ENCODE peak calls at places on chromosomes 12 and 14, in four cellular contexts. One of them, this sample, is unnamed.

GRCh38 chr14:37501877-37502276 is 93.2 kb downstream of the FOXA1 start:
- DNase-seq in dorsolateral prefrontal cortex: no peak
- DNase-seq in GM23338: no peak
- DNase-seq in WERI-Rb-1: no peak
- DNase-seq in this sample: no peak

GRCh38 chr12:57233357-57234232 is 4.1 kb downstream of the SHMT2 start:
- DNase-seq in dorsolateral prefrontal cortex: no peak
- DNase-seq in GM23338: no peak
- DNase-seq in WERI-Rb-1: no peak
- DNase-seq in this sample: no peak

GRCh38 chr12:2614341-2614740 is 180.4 kb upstream of the FKBP4 start:
- DNase-seq in dorsolateral prefrontal cortex: no peak
- DNase-seq in GM23338: no peak
- DNase-seq in WERI-Rb-1: no peak
- DNase-seq in this sample: no peak

GRCh38 chr12:6437586-6437985 is 7.2 kb upstream of the CD27 start:
- DNase-seq in dorsolateral prefrontal cortex: no peak
- DNase-seq in GM23338: no peak
- DNase-seq in WERI-Rb-1: no peak
- DNase-seq in this sample: no peak

GRCh38 chr14:74324945-74325361 is 22.2 kb upstream of the ABCD4 start:
- DNase-seq in dorsolateral prefrontal cortex: no peak
- DNase-seq in GM23338: peak; percentile 90
- DNase-seq in WERI-Rb-1: no peak
- DNase-seq in this sample: peak; percentile 14

GRCh38 chr14:77709412-77709811 is 1.5 kb downstream of the SLIRP start:
- DNase-seq in dorsolateral prefrontal cortex: no peak
- DNase-seq in GM23338: no peak
- DNase-seq in WERI-Rb-1: no peak
- DNase-seq in this sample: no peak

GRCh38 chr14:74109369-74109768 is 24.6 kb downstream of the LIN52 start:
- DNase-seq in dorsolateral prefrontal cortex: no peak
- DNase-seq in GM23338: no peak
- DNase-seq in WERI-Rb-1: no peak
- DNase-seq in this sample: no peak

GRCh38 chr12:124452576-124453391 is 114.6 kb downstream of the NCOR2 start:
- DNase-seq in dorsolateral prefrontal cortex: no peak
- DNase-seq in GM23338: no peak
- DNase-seq in WERI-Rb-1: no peak
- DNase-seq in this sample: no peak

GRCh38 chr12:124884587-124885438 is 21.1 kb upstream of the SCARB1 start:
- DNase-seq in dorsolateral prefrontal cortex: no peak
- DNase-seq in GM23338: peak; percentile 63
- DNase-seq in WERI-Rb-1: peak; percentile 65
- DNase-seq in this sample: no peak

GRCh38 chr12:122089080-122089479 is 10.5 kb downstream of the MLXIP start:
- DNase-seq in dorsolateral prefrontal cortex: no peak
- DNase-seq in GM23338: no peak
- DNase-seq in WERI-Rb-1: no peak
- DNase-seq in this sample: no peak

GRCh38 chr14:75205586-75205985 is 29.2 kb upstream of the TMED10 start:
- DNase-seq in dorsolateral prefrontal cortex: no peak
- DNase-seq in GM23338: no peak
- DNase-seq in WERI-Rb-1: no peak
- DNase-seq in this sample: no peak

GRCh38 chr12:130009961-130010360 is 106.1 kb upstream of the TMEM132D start:
- DNase-seq in dorsolateral prefrontal cortex: no peak
- DNase-seq in GM23338: no peak
- DNase-seq in WERI-Rb-1: no peak
- DNase-seq in this sample: no peak

GRCh38 chr14:99360774-99361595 is 89.0 kb upstream of the BCL11B start:
- DNase-seq in dorsolateral prefrontal cortex: no peak
- DNase-seq in GM23338: no peak
- DNase-seq in WERI-Rb-1: no peak
- DNase-seq in this sample: no peak

GRCh38 chr12:76866146-76866545 is 12.7 kb downstream of the CSRP2 start:
- DNase-seq in dorsolateral prefrontal cortex: no peak
- DNase-seq in GM23338: peak; percentile 17
- DNase-seq in WERI-Rb-1: peak; percentile 37
- DNase-seq in this sample: no peak

GRCh38 chr14:35688427-35688826 is 120.7 kb downstream of the RALGAPA1 start:
- DNase-seq in dorsolateral prefrontal cortex: no peak
- DNase-seq in GM23338: no peak
- DNase-seq in WERI-Rb-1: no peak
- DNase-seq in this sample: no peak

GRCh38 chr14:21556378-21557083 is 23.3 kb downstream of the OR10G3 start:
- DNase-seq in dorsolateral prefrontal cortex: no peak
- DNase-seq in GM23338: peak; percentile 55
- DNase-seq in WERI-Rb-1: no peak
- DNase-seq in this sample: no peak

GRCh38 chr14:61653507-61653906 is 41.8 kb upstream of the HIF1A start:
- DNase-seq in dorsolateral prefrontal cortex: no peak
- DNase-seq in GM23338: no peak
- DNase-seq in WERI-Rb-1: peak; percentile 41
- DNase-seq in this sample: no peak

GRCh38 chr12:42589465-42590323 is at the start of gene PRICKLE1:
- DNase-seq in dorsolateral prefrontal cortex: no peak
- DNase-seq in GM23338: peak; percentile 67
- DNase-seq in WERI-Rb-1: peak; percentile 39
- DNase-seq in this sample: peak; percentile 48

GRCh38 chr12:111638576-111638975 is 39.5 kb upstream of the ATXN2 start:
- DNase-seq in dorsolateral prefrontal cortex: no peak
- DNase-seq in GM23338: no peak
- DNase-seq in WERI-Rb-1: no peak
- DNase-seq in this sample: no peak

GRCh38 chr14:22097606-22098292 is 424.1 kb upstream of the OR4E1 start:
- DNase-seq in dorsolateral prefrontal cortex: no peak
- DNase-seq in GM23338: no peak
- DNase-seq in WERI-Rb-1: no peak
- DNase-seq in this sample: no peak

GRCh38 chr14:103830511-103831270 is 16.7 kb downstream of the PPP1R13B start:
- DNase-seq in dorsolateral prefrontal cortex: no peak
- DNase-seq in GM23338: no peak
- DNase-seq in WERI-Rb-1: no peak
- DNase-seq in this sample: no peak

GRCh38 chr12:111151441-111151840 is 217.5 kb downstream of the PHETA1 start:
- DNase-seq in dorsolateral prefrontal cortex: no peak
- DNase-seq in GM23338: no peak
- DNase-seq in WERI-Rb-1: no peak
- DNase-seq in this sample: no peak

GRCh38 chr14:26276757-26277156 is 321.1 kb downstream of the NOVA1 start:
- DNase-seq in dorsolateral prefrontal cortex: no peak
- DNase-seq in GM23338: peak; percentile 80
- DNase-seq in WERI-Rb-1: peak; percentile 23
- DNase-seq in this sample: peak; percentile 5

GRCh38 chr12:80045594-80045993 is 53.7 kb upstream of the OTOGL start:
- DNase-seq in dorsolateral prefrontal cortex: no peak
- DNase-seq in GM23338: no peak
- DNase-seq in WERI-Rb-1: no peak
- DNase-seq in this sample: no peak

GRCh38 chr12:112239881-112240280 is 114.5 kb downstream of the TRAFD1 start:
- DNase-seq in dorsolateral prefrontal cortex: no peak
- DNase-seq in GM23338: no peak
- DNase-seq in WERI-Rb-1: no peak
- DNase-seq in this sample: no peak

GRCh38 chr12:16437281-16437816 is 89.9 kb downstream of the MGST1 start:
- DNase-seq in dorsolateral prefrontal cortex: no peak
- DNase-seq in GM23338: peak; percentile 6
- DNase-seq in WERI-Rb-1: no peak
- DNase-seq in this sample: no peak

GRCh38 chr14:51327376-51327775 is 87.3 kb downstream of the TMX1 start:
- DNase-seq in dorsolateral prefrontal cortex: no peak
- DNase-seq in GM23338: no peak
- DNase-seq in WERI-Rb-1: no peak
- DNase-seq in this sample: no peak

GRCh38 chr12:123398177-123398916 is 14.4 kb downstream of the KMT5A start:
- DNase-seq in dorsolateral prefrontal cortex: no peak
- DNase-seq in GM23338: no peak
- DNase-seq in WERI-Rb-1: no peak
- DNase-seq in this sample: no peak

GRCh38 chr12:125140239-125140917 is 75.1 kb downstream of the AACS start:
- DNase-seq in dorsolateral prefrontal cortex: no peak
- DNase-seq in GM23338: peak; percentile 63
- DNase-seq in WERI-Rb-1: no peak
- DNase-seq in this sample: no peak

GRCh38 chr14:104591031-104591430 is 11.5 kb downstream of the C14orf180 start:
- DNase-seq in dorsolateral prefrontal cortex: no peak
- DNase-seq in GM23338: no peak
- DNase-seq in WERI-Rb-1: no peak
- DNase-seq in this sample: no peak

GRCh38 chr14:96038920-96039632 is at the start of gene C14orf132:
- DNase-seq in dorsolateral prefrontal cortex: peak; percentile 66
- DNase-seq in GM23338: peak; percentile 77
- DNase-seq in WERI-Rb-1: peak; percentile 83
- DNase-seq in this sample: peak; percentile 52

GRCh38 chr14:105776924-105777323 is 250.5 kb downstream of the TMEM121 start:
- DNase-seq in dorsolateral prefrontal cortex: no peak
- DNase-seq in GM23338: no peak
- DNase-seq in WERI-Rb-1: no peak
- DNase-seq in this sample: no peak

GRCh38 chr12:52307836-52308806 is 13.1 kb downstream of the KRT83 start:
- DNase-seq in dorsolateral prefrontal cortex: peak; percentile 62
- DNase-seq in GM23338: peak; percentile 89
- DNase-seq in WERI-Rb-1: peak; percentile 47
- DNase-seq in this sample: peak; percentile 69

GRCh38 chr12:89783321-89784060 is 74.9 kb upstream of the ATP2B1 start:
- DNase-seq in dorsolateral prefrontal cortex: no peak
- DNase-seq in GM23338: peak; percentile 2
- DNase-seq in WERI-Rb-1: peak; percentile 81
- DNase-seq in this sample: no peak

GRCh38 chr14:88026890-88027289 is 22.0 kb downstream of the GPR65 start:
- DNase-seq in dorsolateral prefrontal cortex: no peak
- DNase-seq in GM23338: no peak
- DNase-seq in WERI-Rb-1: no peak
- DNase-seq in this sample: no peak

GRCh38 chr12:5589055-5589454 is 157.1 kb downstream of the NTF3 start:
- DNase-seq in dorsolateral prefrontal cortex: no peak
- DNase-seq in GM23338: peak; percentile 44
- DNase-seq in WERI-Rb-1: peak; percentile 35
- DNase-seq in this sample: no peak

GRCh38 chr12:80632835-80633234 is 74.6 kb upstream of the MYF6 start:
- DNase-seq in dorsolateral prefrontal cortex: no peak
- DNase-seq in GM23338: peak; percentile 89
- DNase-seq in WERI-Rb-1: peak; percentile 36
- DNase-seq in this sample: no peak

GRCh38 chr12:63103489-63104131 is 47.4 kb downstream of the AVPR1A start:
- DNase-seq in dorsolateral prefrontal cortex: no peak
- DNase-seq in GM23338: peak; percentile 51
- DNase-seq in WERI-Rb-1: no peak
- DNase-seq in this sample: no peak

GRCh38 chr12:106709068-106709511 is 65.4 kb upstream of the RIC8B start:
- DNase-seq in dorsolateral prefrontal cortex: no peak
- DNase-seq in GM23338: peak; percentile 32
- DNase-seq in WERI-Rb-1: no peak
- DNase-seq in this sample: no peak
- TF ChIP-seq CTCF in dorsolateral prefrontal cortex: no peak
- TF ChIP-seq CTCF in GM23338: peak; percentile 27
- TF ChIP-seq CTCF in WERI-Rb-1: peak; percentile 11
- TF ChIP-seq CTCF in this sample: no peak

GRCh38 chr12:46373303-46374182 is 970 bp upstream of the SLC38A2 start:
- DNase-seq in dorsolateral prefrontal cortex: peak; percentile 35
- DNase-seq in GM23338: peak; percentile 79
- DNase-seq in WERI-Rb-1: peak; percentile 50
- DNase-seq in this sample: peak; percentile 57
- TF ChIP-seq CTCF in dorsolateral prefrontal cortex: peak; percentile 21
- TF ChIP-seq CTCF in GM23338: peak; percentile 23
- TF ChIP-seq CTCF in WERI-Rb-1: no peak
- TF ChIP-seq CTCF in this sample: no peak

GRCh38 chr12:110088936-110089335 is 35.2 kb upstream of the IFT81 start:
- DNase-seq in dorsolateral prefrontal cortex: no peak
- DNase-seq in GM23338: no peak
- DNase-seq in WERI-Rb-1: no peak
- DNase-seq in this sample: no peak

GRCh38 chr12:110093631-110094311 is 30.4 kb upstream of the IFT81 start:
- DNase-seq in dorsolateral prefrontal cortex: no peak
- DNase-seq in GM23338: no peak
- DNase-seq in WERI-Rb-1: no peak
- DNase-seq in this sample: no peak

GRCh38 chr12:110091136-110091711 is 32.9 kb upstream of the IFT81 start:
- DNase-seq in dorsolateral prefrontal cortex: no peak
- DNase-seq in GM23338: no peak
- DNase-seq in WERI-Rb-1: no peak
- DNase-seq in this sample: no peak

GRCh38 chr12:110090266-110091135 is 33.7 kb upstream of the IFT81 start:
- DNase-seq in dorsolateral prefrontal cortex: no peak
- DNase-seq in GM23338: no peak
- DNase-seq in WERI-Rb-1: no peak
- DNase-seq in this sample: no peak
- TF ChIP-seq CTCF in dorsolateral prefrontal cortex: no peak
- TF ChIP-seq CTCF in GM23338: no peak
- TF ChIP-seq CTCF in WERI-Rb-1: no peak
- TF ChIP-seq CTCF in this sample: no peak

DNA sequence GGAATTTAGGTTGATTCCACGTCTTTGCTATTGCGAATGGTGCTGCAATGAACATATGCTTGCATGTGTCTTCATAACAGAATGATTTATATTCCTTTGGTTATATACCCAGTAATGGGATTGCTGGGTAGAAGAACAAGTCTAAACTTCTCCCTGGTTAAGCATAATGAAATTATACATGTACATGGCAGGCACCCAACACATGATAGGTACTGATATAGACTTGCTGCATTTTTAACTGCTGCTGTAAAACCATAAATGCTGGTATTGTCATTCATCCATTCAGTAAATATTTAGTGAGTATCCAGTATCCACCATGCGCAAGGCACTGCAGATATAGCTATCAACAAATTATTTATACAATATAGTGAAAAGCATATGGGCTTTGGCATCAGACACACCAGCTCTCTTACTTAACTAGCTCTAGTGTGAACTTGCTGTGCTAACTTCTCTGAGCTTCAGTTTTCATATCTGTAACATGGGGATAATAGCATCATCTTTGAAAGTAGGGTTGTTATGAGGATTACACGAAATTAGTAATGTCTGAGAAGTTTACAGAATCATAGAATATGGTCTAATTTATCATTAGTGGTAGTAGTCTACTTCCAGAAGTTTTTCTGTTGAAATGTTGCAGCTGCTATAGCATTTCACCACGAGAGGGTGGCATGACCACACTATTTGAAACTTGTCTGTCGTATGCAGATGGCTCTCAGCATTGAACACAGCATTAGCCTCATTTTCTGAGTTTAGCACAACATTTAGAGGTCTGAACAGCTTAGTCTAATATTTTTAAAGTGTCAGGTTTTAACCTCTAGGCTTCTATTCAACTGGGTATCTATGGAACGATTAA is 32.0 kb upstream of the SEL1L start:
- DNase-seq in dorsolateral prefrontal cortex: no peak
- DNase-seq in GM23338: peak; percentile 57
- DNase-seq in WERI-Rb-1: peak; percentile 43
- DNase-seq in this sample: peak; percentile 36
- TF ChIP-seq CTCF in dorsolateral prefrontal cortex: peak; percentile 72
- TF ChIP-seq CTCF in GM23338: peak; percentile 71
- TF ChIP-seq CTCF in WERI-Rb-1: peak; percentile 70
- TF ChIP-seq CTCF in this sample: peak; percentile 69

GRCh38 chr12:20798561-20798960 is 11.9 kb upstream of the SLCO1B3 start:
- DNase-seq in dorsolateral prefrontal cortex: no peak
- DNase-seq in GM23338: peak; percentile 63
- DNase-seq in WERI-Rb-1: no peak
- DNase-seq in this sample: no peak
- TF ChIP-seq CTCF in dorsolateral prefrontal cortex: peak; percentile 41
- TF ChIP-seq CTCF in GM23338: peak; percentile 69
- TF ChIP-seq CTCF in WERI-Rb-1: peak; percentile 35
- TF ChIP-seq CTCF in this sample: peak; percentile 69